ENCODE peak calls at places on chromosomes 2 and 18, in seven cellular contexts. T is stimulated activated naive CD4-positive, alpha-beta T cell; F is OCI-LY7; U is stimulated activated CD4-positive, alpha-beta T cell treated with anti-CD3 and anti-CD28 coated beads, TNF-alpha, amount 100 ng/mL, for 24 hours; N is prostate gland; A is kidney tubule cell; E is A673. J is an unnamed sample.

GRCh38 chr2:203739351-203739750 is 32.9 kb downstream of the CD28 start:
- DNase-seq in T (no peak), F (no peak), U (no peak), N (no peak), A (no peak), E (no peak), J (no peak)

GRCh38 chr18:39675358-39675757 is 2109.8 kb upstream of the CELF4 start:
- DNase-seq in T (no peak), F (no peak), U (no peak), N (no peak), A (no peak), E (no peak), J (no peak)

GRCh38 chr2:45242161-45242741 is 233.0 kb upstream of the SIX2 start:
- DNase-seq in T (no peak), F (no peak), U (no peak), N (no peak), A (peak; percentile 20), E (peak; percentile 22), J (no peak)

GRCh38 chr2:119282139-119282965 is 58.7 kb downstream of the STEAP3 start:
- DNase-seq in T (no peak), F (no peak), U (no peak), N (no peak), A (no peak), E (no peak), J (no peak)

GRCh38 chr2:226362991-226363390 is 436.6 kb downstream of the IRS1 start:
- DNase-seq in T (no peak), F (no peak), U (no peak), N (no peak), A (peak; percentile 54), E (no peak), J (no peak)

GRCh38 chr2:231300020-231300721 is 95.3 kb upstream of the B3GNT7 start:
- DNase-seq in T (no peak), F (no peak), U (no peak), N (peak; percentile 19), A (peak; percentile 88), E (no peak), J (no peak)

GRCh38 chr2:222355860-222356259 is 57.1 kb upstream of the PAX3 start:
- DNase-seq in T (no peak), F (no peak), U (no peak), N (no peak), A (no peak), E (peak; percentile 62), J (no peak)

GRCh38 chr18:33014060-33014796 is 241.4 kb upstream of the KLHL14 start:
- DNase-seq in T (no peak), F (no peak), U (no peak), N (no peak), A (no peak), E (no peak), J (no peak)

GRCh38 chr2:240564571-240565266 is 3.6 kb upstream of the RNPEPL1 start:
- DNase-seq in T (no peak), F (peak; percentile 43), U (peak; percentile 32), N (no peak), A (no peak), E (no peak), J (peak; percentile 33)

GRCh38 chr18:57094199-57094598 is 52.7 kb upstream of the BOD1L2 start:
- DNase-seq in T (no peak), F (no peak), U (no peak), N (no peak), A (no peak), E (no peak), J (no peak)

GRCh38 chr2:143885461-143885860 is 634.5 kb downstream of the ZEB2 start:
- DNase-seq in T (no peak), F (no peak), U (no peak), N (no peak), A (peak; percentile 88), E (no peak), J (no peak)

J was measured in central memory CD4-positive, alpha-beta T cell.